ENCODE peak calls at places on chromosomes 12 and 14, in five cellular contexts. E is neural crest cell, G is HFFc6, N is RWPE1, V is left lung. Y is an unnamed sample.

GRCh38 chr12:116213014-116213413 is 64.5 kb downstream of the MED13L start:
- DNase-seq in G (no peak), E (no peak), N (no peak), V (no peak), Y (no peak)

GRCh38 chr12:100741084-100741711 is 53.4 kb upstream of the ANO4 start:
- DNase-seq in N (peak), G (peak), V (no peak), E (no peak), Y (peak)

GRCh38 chr14:61285364-61285763 is 4.2 kb upstream of the TMEM30B start:
- DNase-seq in G (no peak), N (no peak), V (no peak), E (no peak), Y (no peak)

GRCh38 chr14:76133103-76133502 is 18.6 kb upstream of the GPATCH2L start:
- DNase-seq in G (no peak), E (peak), N (peak), V (no peak), Y (peak)

GRCh38 chr14:70254476-70254961 is 65.8 kb upstream of the SLC8A3 start:
- DNase-seq in N (peak), G (no peak), V (peak), E (peak), Y (peak)

GRCh38 chr12:45208604-45209487 is 7.0 kb upstream of the ANO6 start:
- DNase-seq in V (no peak), G (no peak), N (no peak), E (no peak), Y (no peak)

GRCh38 chr14:78836777-78837176 is 666.6 kb downstream of the NRXN3 start:
- DNase-seq in N (peak), V (no peak), E (peak), G (peak), Y (peak)

GRCh38 chr12:103673891-103674375 is 86.9 kb downstream of the STAB2 start:
- DNase-seq in G (no peak), N (no peak), E (no peak), V (no peak), Y (no peak)

GRCh38 chr14:28779416-28779941 is 12.9 kb downstream of the FOXG1 start:
- DNase-seq in V (no peak), G (no peak), E (no peak), N (no peak), Y (no peak)

GRCh38 chr12:4908694-4909396 is 860 bp upstream of the KCNA1 start:
- DNase-seq in E (peak), V (no peak), G (no peak), N (no peak), Y (no peak)

GRCh38 chr12:107818984-107819383 is 44.5 kb downstream of the ASCL4 start:
- DNase-seq in G (peak), E (no peak), N (peak), V (no peak), Y (no peak)

GRCh38 chr14:100038065-100038464 is 27.2 kb upstream of the EVL start:
- DNase-seq in N (no peak), E (no peak), G (no peak), V (no peak), Y (no peak)

GRCh38 chr14:100037351-100037750 is 27.9 kb upstream of the EVL start:
- DNase-seq in N (no peak), V (no peak), E (no peak), G (no peak), Y (no peak)

GRCh38 chr14:100033347-100034052 is 31.7 kb upstream of the EVL start:
- DNase-seq in E (no peak), V (no peak), N (no peak), G (no peak), Y (no peak)

GRCh38 chr14:100032749-100033148 is 32.5 kb upstream of the EVL start:
- DNase-seq in G (no peak), V (no peak), E (no peak), N (no peak), Y (no peak)

GRCh38 chr14:100035700-100036099 is 29.5 kb upstream of the EVL start:
- DNase-seq in V (no peak), N (no peak), G (no peak), E (no peak), Y (no peak)
- TF ChIP-seq CTCF in V (no peak), N (no peak), G (peak), E (no peak), Y (no peak)

GRCh38 chr14:38623661-38624060 is 367.8 kb upstream of the CLEC14A start:
- DNase-seq in V (no peak), N (no peak), E (no peak), G (peak), Y (no peak)

GRCh38 chr14:38616959-38617358 is 361.1 kb upstream of the CLEC14A start:
- DNase-seq in G (peak), V (peak), N (no peak), E (no peak), Y (no peak)

GRCh38 chr14:38618514-38618913 is 362.6 kb upstream of the CLEC14A start:
- DNase-seq in G (no peak), V (no peak), E (no peak), N (no peak), Y (no peak)
- TF ChIP-seq CTCF in G (peak), V (no peak), E (peak), N (no peak), Y (no peak)

GRCh38 chr12:114512351-114512750 is 106.4 kb upstream of the TBX5 start:
- DNase-seq in V (no peak), E (no peak), N (no peak), G (no peak), Y (no peak)
- TF ChIP-seq CTCF in V (no peak), E (no peak), N (no peak), G (no peak), Y (no peak)

GRCh38 chr12:130044991-130045621 is 117.2 kb upstream of the FZD10 start:
- DNase-seq in N (no peak), V (no peak), G (no peak), E (peak), Y (no peak)

GRCh38 chr12:130051900-130052299 is 110.4 kb upstream of the FZD10 start:
- DNase-seq in V (no peak), G (no peak), E (no peak), N (no peak), Y (no peak)

GRCh38 chr12:130054803-130055202 is 107.5 kb upstream of the FZD10 start:
- DNase-seq in G (no peak), V (no peak), N (no peak), E (no peak), Y (no peak)

GRCh38 chr12:130053641-130054040 is 108.6 kb upstream of the FZD10 start:
- DNase-seq in G (no peak), N (no peak), V (no peak), E (peak), Y (no peak)

GRCh38 chr12:130049666-130050065 is 112.6 kb upstream of the FZD10 start:
- DNase-seq in G (no peak), N (no peak), E (no peak), V (no peak), Y (no peak)
- TF ChIP-seq CTCF in G (peak), N (no peak), E (no peak), V (no peak), Y (no peak)

GRCh38 chr12:49039421-49040363 is 20.9 kb downstream of the KMT2D start:
- DNase-seq in G (no peak), N (no peak), V (no peak), E (no peak), Y (no peak)

GRCh38 chr12:49037111-49037946 is 18.8 kb upstream of the PRKAG1 start:
- DNase-seq in V (no peak), E (no peak), N (no peak), G (no peak), Y (no peak)

GRCh38 chr12:49038291-49038955 is 19.8 kb upstream of the PRKAG1 start:
- DNase-seq in E (no peak), V (no peak), G (no peak), N (no peak), Y (no peak)

GRCh38 chr12:49036029-49036428 is 17.5 kb upstream of the PRKAG1 start:
- DNase-seq in V (no peak), G (no peak), E (no peak), N (no peak), Y (no peak)

GRCh38 chr12:49037947-49038237 is 19.3 kb upstream of the PRKAG1 start:
- DNase-seq in V (no peak), G (no peak), E (no peak), N (no peak), Y (no peak)
- TF ChIP-seq CTCF in V (no peak), G (no peak), E (no peak), N (no peak), Y (no peak)

GRCh38 chr12:11513288-11513687 is 117.9 kb upstream of the PRB2 start:
- DNase-seq in G (no peak), N (peak), V (no peak), E (no peak), Y (no peak)
- TF ChIP-seq CTCF in G (peak), N (no peak), V (no peak), E (peak), Y (no peak)

GRCh38 chr12:110782068-110782467 is 39.4 kb upstream of the PPP1CC start:
- DNase-seq in V (no peak), G (no peak), E (no peak), N (no peak), Y (no peak)

GRCh38 chr12:110776410-110776809 is 33.7 kb upstream of the PPP1CC start:
- DNase-seq in E (no peak), G (no peak), V (no peak), N (no peak), Y (peak)

GRCh38 chr12:110782922-110783321 is 40.2 kb upstream of the PPP1CC start:
- DNase-seq in V (no peak), N (no peak), G (no peak), E (no peak), Y (no peak)

GRCh38 chr12:110778801-110779577 is 36.3 kb upstream of the PPP1CC start:
- DNase-seq in E (no peak), G (no peak), V (no peak), N (no peak), Y (no peak)

GRCh38 chr12:110780448-110780847 is 37.8 kb upstream of the PPP1CC start:
- DNase-seq in E (no peak), G (no peak), V (no peak), N (no peak), Y (no peak)
- TF ChIP-seq CTCF in E (no peak), G (no peak), V (no peak), N (no peak), Y (no peak)

DNA sequence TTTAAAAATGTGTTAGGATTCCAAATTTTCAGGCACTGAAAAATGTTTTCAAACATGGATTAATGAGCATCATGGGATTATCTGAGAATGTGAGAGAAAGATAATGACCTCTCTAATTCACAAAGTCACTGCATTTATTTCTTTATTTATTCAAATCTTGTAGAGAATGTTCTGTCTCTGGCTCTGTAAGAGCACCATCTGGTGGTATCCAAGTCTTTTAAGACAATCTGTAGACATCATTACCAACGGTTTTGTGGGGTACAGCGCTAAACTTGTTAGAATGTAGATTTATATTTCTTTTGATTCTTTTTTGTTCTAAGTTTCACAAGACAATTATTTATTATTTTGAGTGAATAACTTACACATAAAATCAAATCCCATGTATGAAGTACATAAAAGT is 956.0 kb upstream of the NOVA1 start:
- DNase-seq in N (no peak), G (no peak), V (no peak), E (no peak), Y (no peak)
- TF ChIP-seq CTCF in N (no peak), G (peak), V (no peak), E (peak), Y (no peak)